ENCODE peak calls at places on chromosomes 12 and 14, in five cellular contexts. G is neural progenitor cell; O is Panc1; E is cardiac muscle cell; H is CD4-positive, CD25-positive, alpha-beta regulatory T cell. T is an unnamed sample.

GRCh38 chr14:105066285-105067071 is 1.2 kb upstream of the GPR132 start:
- DNase-seq in G (no peak), O (no peak), E (no peak), H (no peak), T (peak; percentile 49)

GRCh38 chr14:85604021-85604420 is 74.1 kb downstream of the FLRT2 start:
- DNase-seq in G (no peak), O (no peak), E (no peak), H (no peak), T (no peak)

GRCh38 chr14:61451491-61451890 is 130.1 kb downstream of the PRKCH start:
- DNase-seq in G (peak; percentile 38), O (no peak), E (no peak), H (no peak), T (no peak)

GRCh38 chr14:61623927-61624326 is 71.4 kb upstream of the HIF1A start:
- DNase-seq in G (no peak), O (no peak), E (peak; percentile 36), H (no peak), T (no peak)

GRCh38 chr12:19643635-19644034 is 204.3 kb downstream of the AEBP2 start:
- DNase-seq in G (peak; percentile 87), O (no peak), E (peak; percentile 77), H (no peak), T (peak; percentile 78)

GRCh38 chr12:19799886-19800602 is 360.8 kb downstream of the AEBP2 start:
- DNase-seq in G (no peak), O (no peak), E (peak; percentile 71), H (no peak), T (no peak)

GRCh38 chr12:49367381-49368239 is at the start of gene SPATS2:
- DNase-seq in G (no peak), O (no peak), E (peak; percentile 46), H (no peak), T (peak; percentile 100)

GRCh38 chr12:95413576-95413975 is 60.4 kb upstream of the METAP2 start:
- DNase-seq in G (no peak), O (no peak), E (no peak), H (no peak), T (no peak)

GRCh38 chr12:40104461-40105264 is 1.2 kb downstream of the SLC2A13 start:
- DNase-seq in G (peak; percentile 26), O (no peak), E (peak; percentile 14), H (no peak), T (no peak)

GRCh38 chr12:59874781-59875180 is 279.0 kb downstream of the SLC16A7 start:
- DNase-seq in G (no peak), O (no peak), E (no peak), H (no peak), T (peak; percentile 54)

GRCh38 chr14:89660183-89660582 is 243.2 kb upstream of the FOXN3 start:
- DNase-seq in G (no peak), O (no peak), E (peak; percentile 71), H (no peak), T (no peak)

DNA sequence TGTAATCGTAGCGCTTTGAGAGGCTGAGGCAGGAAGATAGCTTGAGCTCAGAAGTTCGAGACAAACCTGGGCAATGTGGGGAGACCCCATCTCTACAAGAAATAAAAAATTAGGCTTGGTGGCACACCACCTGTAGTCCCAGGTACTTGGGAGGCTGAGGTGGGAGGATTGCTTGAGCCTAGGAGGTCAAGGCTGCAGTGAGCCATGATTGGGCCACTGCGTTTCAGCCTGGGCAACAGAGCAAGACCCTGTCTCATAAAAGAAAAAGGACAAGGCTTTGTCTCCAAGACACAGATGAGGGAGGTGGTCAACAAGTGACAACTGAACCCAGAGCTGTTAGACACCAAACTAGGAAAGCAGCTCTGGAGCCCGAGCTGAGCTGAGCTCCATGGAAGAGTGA is 14.5 kb upstream of the TAMALIN start:
- DNase-seq in G (no peak), O (no peak), E (no peak), H (no peak), T (no peak)
- H3K4me1 ChIP-seq in G (no peaks in the 10 kb centered on the region), O (no peaks in the 10 kb centered on the region), E (no peaks in the 10 kb centered on the region), H (no peaks in the 10 kb centered on the region), T (no peaks in the 10 kb centered on the region)

DNA sequence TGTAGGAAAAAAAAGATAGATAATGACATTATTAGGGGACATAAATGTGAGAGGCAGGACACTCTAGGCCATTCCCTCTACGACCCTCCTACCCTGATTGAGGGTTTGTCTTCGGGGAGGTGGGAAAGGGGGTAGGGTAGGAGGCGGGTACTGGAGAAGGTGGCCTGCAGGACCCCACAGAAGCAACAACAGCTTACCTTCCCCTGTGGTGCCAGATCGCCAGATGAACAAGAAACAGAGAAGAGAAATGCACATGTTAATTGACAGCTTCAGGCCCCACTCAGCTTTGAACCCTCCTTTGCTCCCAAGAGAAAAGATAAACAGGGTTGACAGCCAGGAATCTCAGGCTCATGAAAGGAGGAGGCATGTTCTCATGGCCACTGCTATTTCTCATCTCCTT is 4.8 kb downstream of the PHB2 start:
- DNase-seq in G (no peak), O (no peak), E (no peak), H (no peak), T (peak; percentile 54)
- H3K27ac ChIP-seq in G (no peak overlapping the region), O (no peak overlapping the region), E (peak overlapping the region; percentile 10), H (peak overlapping the region; percentile 75), T (no peak overlapping the region)

GRCh38 chr12:56222531-56222895 is 791 bp upstream of the RNF41 start:
- DNase-seq in G (no peak), O (no peak), E (no peak), H (no peak), T (no peak)

GRCh38 chr12:56221757-56222530 is at the start of gene RNF41:
- DNase-seq in G (peak; percentile 98), O (peak; percentile 85), E (peak; percentile 99), H (peak; percentile 94), T (peak; percentile 100)

GRCh38 chr12:56220611-56221232 is 1.0 kb downstream of the RNF41 start:
- DNase-seq in G (no peak), O (no peak), E (peak; percentile 79), H (peak; percentile 26), T (no peak)

GRCh38 chr12:56219840-56220239 is 1.9 kb downstream of the RNF41 start:
- DNase-seq in G (no peak), O (no peak), E (no peak), H (no peak), T (no peak)

DNA sequence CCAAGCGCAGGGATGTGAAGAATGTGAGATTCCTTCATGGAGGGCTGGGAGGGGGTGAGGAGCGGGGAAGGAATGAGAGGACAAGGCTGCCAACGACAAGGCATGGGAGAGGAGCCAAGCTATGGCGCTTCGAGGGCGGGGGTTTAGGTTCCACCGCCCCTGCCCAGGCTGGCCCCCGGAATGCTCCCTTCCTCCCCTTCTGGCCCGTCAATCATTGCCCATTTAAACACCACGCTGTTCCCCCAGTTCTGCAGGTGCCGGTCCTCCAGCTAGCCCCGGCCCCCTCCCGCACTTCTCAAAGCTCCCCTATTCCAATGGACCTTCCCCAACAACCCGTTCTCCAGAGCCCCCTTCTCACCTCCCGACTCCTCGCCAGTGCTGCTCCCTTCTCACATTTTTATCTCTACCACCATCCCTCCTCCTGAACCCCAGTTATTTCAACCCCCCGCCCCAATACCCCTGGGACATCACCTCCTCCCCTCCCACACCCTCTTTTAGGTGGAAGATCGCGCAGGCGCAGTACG is 427 bp downstream of the RNF41 start:
- DNase-seq in G (peak; percentile 84), O (no peak), E (peak; percentile 91), H (no peak), T (peak; percentile 89)
- H3K4me1 ChIP-seq in G (peaks cover 22% of the 10 kb centered on the region), O (peaks cover 16% of the 10 kb centered on the region), E (peaks cover 12% of the 10 kb centered on the region), H (peaks cover 44% of the 10 kb centered on the region), T (peaks cover 5% of the 10 kb centered on the region)

DNA sequence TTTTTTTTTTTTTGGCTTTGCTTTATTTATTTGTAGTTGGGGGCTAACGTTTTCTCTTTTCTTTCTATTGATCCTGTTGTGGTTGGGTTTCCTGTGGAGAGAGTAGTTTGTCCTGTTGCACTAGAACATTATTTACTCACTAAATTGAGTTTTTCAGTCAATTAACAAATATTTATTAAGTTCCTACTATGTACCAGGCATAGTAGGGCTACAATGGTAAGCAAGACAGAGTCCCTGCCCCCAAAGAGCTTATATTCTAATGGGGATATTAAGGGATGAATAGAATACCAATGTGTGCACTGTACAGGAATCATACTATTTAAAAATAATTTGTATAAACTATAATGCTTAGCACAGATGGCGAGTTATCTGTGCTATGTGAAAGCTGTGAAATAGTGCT is 95.0 kb downstream of the GPR135 start:
- DNase-seq in G (no peak), O (no peak), E (no peak), H (no peak), T (no peak)
- H3K27ac ChIP-seq in G (no peak overlapping the region), O (no peak overlapping the region), E (no peak overlapping the region), H (no peak overlapping the region), T (no peak overlapping the region)

GRCh38 chr12:113287146-113287898 is 47.6 kb downstream of the SLC8B1 start:
- DNase-seq in G (no peak), O (no peak), E (no peak), H (no peak), T (no peak)
- H3K4me1 ChIP-seq in G (no peaks in the 10 kb centered on the region), O (no peaks in the 10 kb centered on the region), E (no peaks in the 10 kb centered on the region), H (no peaks in the 10 kb centered on the region), T (no peaks in the 10 kb centered on the region)

DNA sequence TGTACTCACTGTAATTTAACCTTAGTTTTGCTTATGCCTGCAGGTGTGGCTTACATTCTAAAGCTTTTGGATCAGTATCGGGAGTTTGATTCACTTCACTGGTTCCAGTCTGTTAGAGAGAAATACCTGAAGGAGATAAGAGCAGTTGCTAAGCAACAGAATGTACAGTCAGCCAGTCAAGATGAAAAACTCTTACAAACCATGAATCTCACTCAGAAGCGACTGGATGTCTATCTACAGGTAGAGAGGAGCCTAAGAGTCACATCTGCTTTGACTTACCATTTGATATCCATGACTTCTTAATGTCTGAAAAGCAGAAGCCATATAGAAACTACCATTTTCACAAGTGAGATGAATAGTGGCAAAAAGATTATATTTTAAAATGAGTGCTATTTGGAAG is 56.5 kb downstream of the WASHC4 start:
- DNase-seq in G (no peak), O (no peak), E (no peak), H (no peak), T (no peak)
- H3K27ac ChIP-seq in G (no peak overlapping the region), O (no peak overlapping the region), E (no peak overlapping the region), H (no peak overlapping the region), T (no peak overlapping the region)

GRCh38 chr12:46825526-46826414 is at the start of gene SLC38A4:
- DNase-seq in G (peak; percentile 85), O (no peak), E (peak; percentile 49), H (no peak), T (peak; percentile 87)

GRCh38 chr12:46831335-46832083 is 5.7 kb upstream of the SLC38A4 start:
- DNase-seq in G (peak; percentile 59), O (no peak), E (peak; percentile 3), H (no peak), T (peak; percentile 83)

GRCh38 chr12:46835785-46836184 is 10.0 kb upstream of the SLC38A4 start:
- DNase-seq in G (no peak), O (no peak), E (no peak), H (no peak), T (no peak)

GRCh38 chr12:46832084-46832704 is 6.4 kb upstream of the SLC38A4 start:
- DNase-seq in G (peak; percentile 42), O (no peak), E (no peak), H (no peak), T (peak; percentile 83)

DNA sequence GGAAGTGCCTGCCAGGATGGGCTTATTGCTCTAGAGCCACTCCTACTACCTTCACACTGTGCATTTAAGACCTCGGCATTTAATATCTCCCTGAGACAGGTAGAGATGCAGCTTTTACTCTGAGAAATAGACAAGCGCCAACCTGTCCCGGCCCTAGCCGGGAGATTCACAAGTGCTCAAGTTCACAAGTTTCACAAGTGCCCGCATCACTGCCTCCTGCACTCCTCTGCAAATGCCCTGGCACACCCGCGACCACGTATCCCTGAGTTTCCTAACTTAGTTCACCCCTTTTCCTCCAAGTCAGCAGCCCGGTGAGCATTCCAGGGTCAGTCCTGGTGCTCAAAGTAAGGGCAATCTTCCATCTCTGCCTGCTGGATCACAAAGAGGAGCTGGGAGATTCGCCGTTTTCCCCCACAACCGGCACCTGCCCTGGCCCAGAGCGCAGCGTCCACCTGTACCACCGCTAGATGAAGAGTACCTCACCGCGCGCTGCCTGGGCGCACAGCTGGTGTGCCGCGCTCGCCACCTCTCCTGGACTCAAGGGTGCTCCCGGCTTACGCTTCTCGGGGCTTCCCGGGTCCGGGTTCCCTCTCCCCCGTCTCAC is 5.0 kb upstream of the SLC38A4 start:
- DNase-seq in G (peak; percentile 40), O (no peak), E (peak; percentile 4), H (no peak), T (no peak)
- H3K4me1 ChIP-seq in G (peaks cover 8% of the 10 kb centered on the region), O (no peaks in the 10 kb centered on the region), E (no peaks in the 10 kb centered on the region), H (no peaks in the 10 kb centered on the region), T (no peaks in the 10 kb centered on the region)